ENCODE peak calls at places on chromosomes 13 and 19, in nine cellular contexts. D is AG10803; Z is BJ; I is mucosa of descending colon; S is psoas muscle; G is stomach; L is pancreas; T is CD8-positive, alpha-beta T cell; O is A549. Q is an unnamed sample.

GRCh38 chr13:44117351-44117750 is 237.6 kb downstream of the LACC1 start:
- DNase-seq in L (no peak), O (no peak), D (peak; percentile 24), S (no peak), I (no peak), Z (peak; percentile 8), T (no peak), G (no peak), Q (peak; percentile 44)

GRCh38 chr19:17830567-17831418 is 9.5 kb upstream of the INSL3 start:
- DNase-seq in L (peak; percentile 77), O (peak; percentile 89), Z (no peak), D (peak; percentile 57), T (peak; percentile 33), I (peak; percentile 86), S (peak; percentile 71), G (peak; percentile 90), Q (peak; percentile 63)

GRCh38 chr13:39306639-39307589 is 268.7 kb downstream of the NHLRC3 start:
- DNase-seq in G (no peak), L (no peak), Z (no peak), S (no peak), I (no peak), O (no peak), T (no peak), D (no peak), Q (no peak)

GRCh38 chr19:53704011-53704410 is 72.2 kb downstream of the DPRX start:
- DNase-seq in S (no peak), I (no peak), D (no peak), O (no peak), L (no peak), Z (no peak), G (no peak), T (no peak), Q (no peak)

GRCh38 chr19:10979950-10980349 is 19.1 kb downstream of the SMARCA4 start:
- DNase-seq in L (no peak), O (no peak), I (no peak), G (no peak), S (peak; percentile 63), Z (no peak), D (no peak), T (no peak), Q (no peak)

GRCh38 chr19:39543477-39543857 is 3.5 kb upstream of the EID2 start:
- DNase-seq in T (no peak), G (no peak), S (no peak), Z (no peak), L (no peak), I (no peak), D (no peak), O (no peak), Q (no peak)

GRCh38 chr19:30014770-30015169 is 72.7 kb downstream of the URI1 start:
- DNase-seq in D (no peak), I (no peak), L (no peak), S (no peak), Z (no peak), O (no peak), T (no peak), G (no peak), Q (no peak)

GRCh38 chr13:80655778-80656518 is 315.0 kb upstream of the SPRY2 start:
- DNase-seq in G (no peak), O (no peak), T (no peak), L (no peak), S (no peak), Z (no peak), D (no peak), I (no peak), Q (no peak)

GRCh38 chr19:12913871-12914690 is 5.0 kb downstream of the SYCE2 start:
- DNase-seq in T (peak; percentile 67), I (no peak), G (no peak), Z (no peak), O (no peak), D (peak; percentile 67), S (no peak), L (no peak), Q (no peak)

GRCh38 chr13:97112451-97113152 is 109.5 kb upstream of the MBNL2 start:
- DNase-seq in O (no peak), I (no peak), Z (no peak), L (no peak), T (no peak), G (no peak), S (no peak), D (no peak), Q (no peak)

GRCh38 chr13:72620874-72621273 is 106.6 kb downstream of the MZT1 start:
- DNase-seq in G (no peak), O (no peak), D (no peak), L (no peak), Z (no peak), T (no peak), S (no peak), I (no peak), Q (no peak)

DNA sequence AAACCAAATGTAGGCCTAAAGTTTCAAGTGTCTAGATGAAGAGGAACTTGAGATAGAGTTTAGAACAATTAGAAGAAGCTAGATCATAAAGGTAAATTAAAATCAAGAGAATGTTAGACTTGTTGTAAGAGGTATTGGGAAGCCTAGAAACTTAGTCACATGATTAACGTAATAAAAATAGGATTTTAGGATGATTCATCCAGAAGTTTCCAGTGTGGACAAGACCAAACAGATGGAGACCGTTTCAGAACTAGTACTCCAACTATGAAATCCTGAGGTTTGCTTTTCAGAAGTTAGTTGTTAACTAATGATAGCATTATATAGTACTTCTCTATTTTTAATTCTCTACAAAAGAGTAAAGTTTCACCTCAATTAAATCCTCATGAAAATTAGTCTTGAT is 104.9 kb downstream of the MZT1 start:
- DNase-seq in D (no peak), T (no peak), L (no peak), S (no peak), I (no peak), Z (no peak), O (no peak), G (no peak), Q (no peak)
- TF ChIP-seq CTCF in D (no peak), T (no peak), L (no peak), S (no peak), I (no peak), Z (no peak), O (no peak), G (no peak), Q (no peak)

GRCh38 chr13:94327318-94327717 is 152.2 kb downstream of the DCT start:
- DNase-seq in G (no peak), S (no peak), O (no peak), T (no peak), D (no peak), L (no peak), Z (no peak), I (no peak), Q (no peak)

GRCh38 chr13:94325660-94326059 is 153.8 kb downstream of the DCT start:
- DNase-seq in S (no peak), D (no peak), O (no peak), G (no peak), L (no peak), I (no peak), T (no peak), Z (no peak), Q (no peak)

GRCh38 chr13:94323746-94324408 is 155.6 kb downstream of the DCT start:
- DNase-seq in T (peak; percentile 32), S (no peak), O (no peak), L (no peak), I (no peak), D (no peak), G (no peak), Z (no peak), Q (no peak)

GRCh38 chr13:94324409-94325147 is 154.9 kb downstream of the DCT start:
- DNase-seq in I (no peak), T (no peak), D (no peak), G (no peak), S (no peak), Z (no peak), O (no peak), L (no peak), Q (no peak)

GRCh38 chr13:94325148-94325528 is 154.3 kb downstream of the DCT start:
- DNase-seq in D (no peak), S (no peak), T (no peak), Z (no peak), L (no peak), O (no peak), G (no peak), I (no peak), Q (no peak)
- H3K4me3 ChIP-seq in D (no peak overlapping the region), S (no peak overlapping the region), T (no peak overlapping the region), Z (no peak overlapping the region), L (no peak overlapping the region), O (no peak overlapping the region), G (no peak overlapping the region), I (no peak overlapping the region), Q (no peak overlapping the region)

DNA sequence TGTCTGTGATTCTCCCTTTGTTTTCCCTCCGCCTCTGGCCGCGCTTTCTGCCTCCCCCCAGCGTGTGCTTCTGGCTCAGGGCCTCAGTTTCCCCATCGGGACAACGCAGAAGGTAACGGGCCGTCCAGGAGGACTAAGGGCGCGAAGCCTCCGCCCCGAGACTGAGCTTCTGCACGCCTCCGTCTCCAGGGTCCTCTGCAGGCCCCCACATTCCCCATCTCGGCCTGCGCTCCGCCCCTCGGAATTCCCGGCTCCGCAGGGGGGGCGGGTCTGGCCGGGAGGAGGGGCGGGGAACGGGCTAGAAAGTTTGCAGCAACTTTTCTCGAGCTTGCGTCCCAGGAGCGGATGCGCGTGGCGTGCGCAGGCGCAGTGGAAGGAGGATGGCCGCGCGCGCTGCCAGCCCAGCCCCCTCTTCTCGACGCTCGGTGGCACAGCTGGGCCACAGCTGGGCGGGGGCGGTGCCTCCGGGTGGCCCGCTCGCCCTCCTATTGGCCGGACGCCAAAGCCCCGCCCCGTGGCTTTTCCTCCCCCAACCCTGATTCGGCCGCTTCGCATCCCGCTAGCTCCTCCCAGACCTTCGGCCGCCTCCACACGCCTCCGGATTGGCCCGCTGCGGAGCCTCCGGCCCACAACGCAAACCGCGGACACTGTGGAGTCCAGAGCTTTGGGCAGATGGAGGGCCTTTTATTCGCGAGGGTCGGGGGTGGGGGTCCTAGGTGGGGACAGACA is at the start of gene SIX5:
- DNase-seq in O (peak; percentile 98), G (peak; percentile 99), L (peak; percentile 98), T (peak; percentile 91), I (peak; percentile 99), S (peak; percentile 99), Z (peak; percentile 88), D (peak; percentile 98), Q (peak; percentile 97)
- TF ChIP-seq CTCF in O (no peak), G (no peak), L (no peak), T (no peak), I (no peak), S (no peak), Z (no peak), D (no peak), Q (no peak)

DNA sequence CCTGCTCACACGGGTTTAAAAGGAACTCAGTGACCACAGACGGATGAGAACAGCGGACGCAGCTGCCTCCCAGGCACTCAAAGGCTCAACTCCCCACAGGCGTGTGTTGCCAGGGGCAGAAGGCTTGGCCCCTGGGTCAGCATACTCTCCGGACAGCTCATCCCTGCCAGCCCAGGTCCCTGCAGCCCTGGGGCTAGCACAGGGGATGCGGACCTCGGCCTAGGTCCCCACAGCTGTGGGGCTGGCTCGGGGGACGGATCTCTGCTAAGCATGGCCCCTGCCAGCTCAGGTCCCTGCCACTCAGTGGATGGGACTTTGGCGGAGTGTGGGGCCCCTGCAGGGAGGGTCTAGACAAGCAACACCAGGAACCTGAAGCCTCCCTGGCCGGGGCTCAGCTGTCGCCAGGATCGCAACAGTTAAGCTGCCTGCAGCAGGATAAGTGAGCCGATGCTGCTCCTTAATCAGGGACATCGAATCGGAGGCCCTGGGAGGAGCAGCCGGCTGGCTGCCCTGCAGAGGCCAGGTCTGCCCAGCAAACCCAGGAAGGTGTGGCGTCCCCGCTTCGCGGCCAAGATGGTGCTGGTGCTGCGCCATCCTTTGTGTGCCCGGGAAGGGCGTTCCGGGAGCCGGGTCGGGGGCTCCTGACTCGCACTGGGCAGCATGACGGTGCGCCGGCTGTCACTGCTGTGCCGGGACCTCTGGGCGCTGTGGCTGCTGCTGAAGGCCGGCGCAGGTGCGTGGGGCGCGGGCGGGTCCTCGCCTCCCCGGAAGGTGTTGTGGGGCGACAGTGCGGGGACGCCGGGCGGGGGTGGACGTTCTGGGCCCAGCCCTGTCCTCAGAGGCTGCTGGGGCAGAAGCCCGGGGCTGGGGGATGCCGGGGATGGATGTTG is 32.5 kb downstream of the MCF2L start:
- DNase-seq in I (no peak), L (peak; percentile 77), S (no peak), G (peak; percentile 68), D (no peak), T (no peak), Z (no peak), O (no peak), Q (no peak)
- H3K4me3 ChIP-seq in I (no peak overlapping the region), L (peak overlapping the region; percentile 59), S (peak overlapping the region; percentile 19), G (peak overlapping the region; percentile 35), D (no peak overlapping the region), T (no peak overlapping the region), Z (no peak overlapping the region), O (no peak overlapping the region), Q (no peak overlapping the region)

Q was measured in fibroblast of the aortic adventitia.